ENCODE peak calls at places on chromosomes 11 and 22, in ten cellular contexts. One of them, this sample, is unnamed.
A peak's percentile ranks its signal among the peaks of the same experiment; 100 is the strongest.

GRCh38 chr11:31872074-31872440 is 60.9 kb upstream of the PAX6 start:
- DNase-seq in upper lobe of left lung: no peak
- DNase-seq in vagina: no peak
- DNase-seq in IMR-90: peak; percentile 8
- DNase-seq in tibial nerve: no peak
- DNase-seq in stomach: no peak
- DNase-seq in Peyer's patch: no peak
- DNase-seq in ovary: no peak
- DNase-seq in prostate gland: no peak
- DNase-seq in body of pancreas: no peak
- DNase-seq in this sample: peak; percentile 23

GRCh38 chr22:35229865-35230264 is 27.4 kb upstream of the HMGXB4 start:
- DNase-seq in upper lobe of left lung: no peak
- DNase-seq in vagina: peak; percentile 16
- DNase-seq in IMR-90: no peak
- DNase-seq in tibial nerve: no peak
- DNase-seq in stomach: no peak
- DNase-seq in Peyer's patch: no peak
- DNase-seq in ovary: no peak
- DNase-seq in prostate gland: no peak
- DNase-seq in body of pancreas: no peak
- DNase-seq in this sample: no peak

GRCh38 chr11:638616-639323 is 1.7 kb downstream of the DRD4 start:
- DNase-seq in upper lobe of left lung: no peak
- DNase-seq in vagina: no peak
- DNase-seq in IMR-90: no peak
- DNase-seq in tibial nerve: no peak
- DNase-seq in stomach: no peak
- DNase-seq in Peyer's patch: no peak
- DNase-seq in ovary: no peak
- DNase-seq in prostate gland: no peak
- DNase-seq in body of pancreas: no peak
- DNase-seq in this sample: no peak

GRCh38 chr11:75655619-75656018 is 13.2 kb downstream of the MAP6 start:
- DNase-seq in upper lobe of left lung: no peak
- DNase-seq in vagina: no peak
- DNase-seq in IMR-90: peak; percentile 55
- DNase-seq in tibial nerve: no peak
- DNase-seq in stomach: no peak
- DNase-seq in Peyer's patch: no peak
- DNase-seq in ovary: no peak
- DNase-seq in prostate gland: no peak
- DNase-seq in body of pancreas: no peak
- DNase-seq in this sample: no peak

GRCh38 chr22:23256986-23257888 is 76.9 kb downstream of the BCR start:
- DNase-seq in upper lobe of left lung: peak; percentile 36
- DNase-seq in vagina: no peak
- DNase-seq in IMR-90: no peak
- DNase-seq in tibial nerve: peak; percentile 73
- DNase-seq in stomach: peak; percentile 61
- DNase-seq in Peyer's patch: peak; percentile 75
- DNase-seq in ovary: peak; percentile 74
- DNase-seq in prostate gland: no peak
- DNase-seq in body of pancreas: no peak
- DNase-seq in this sample: no peak

GRCh38 chr22:43356881-43357280 is 13.7 kb upstream of the SCUBE1 start:
- DNase-seq in upper lobe of left lung: no peak
- DNase-seq in vagina: no peak
- DNase-seq in IMR-90: no peak
- DNase-seq in tibial nerve: no peak
- DNase-seq in stomach: no peak
- DNase-seq in Peyer's patch: no peak
- DNase-seq in ovary: peak; percentile 55
- DNase-seq in prostate gland: no peak
- DNase-seq in body of pancreas: no peak
- DNase-seq in this sample: no peak

GRCh38 chr22:22210375-22210774 is 34.2 kb upstream of the VPREB1 start:
- DNase-seq in upper lobe of left lung: no peak
- DNase-seq in vagina: no peak
- DNase-seq in IMR-90: peak; percentile 85
- DNase-seq in tibial nerve: no peak
- DNase-seq in stomach: no peak
- DNase-seq in Peyer's patch: no peak
- DNase-seq in ovary: no peak
- DNase-seq in prostate gland: no peak
- DNase-seq in body of pancreas: no peak
- DNase-seq in this sample: peak; percentile 41

GRCh38 chr22:45911601-45912271 is 65.2 kb downstream of the WNT7B start:
- DNase-seq in upper lobe of left lung: peak; percentile 84
- DNase-seq in vagina: no peak
- DNase-seq in IMR-90: no peak
- DNase-seq in tibial nerve: peak; percentile 20
- DNase-seq in stomach: peak; percentile 36
- DNase-seq in Peyer's patch: no peak
- DNase-seq in ovary: no peak
- DNase-seq in prostate gland: peak; percentile 80
- DNase-seq in body of pancreas: peak; percentile 37
- DNase-seq in this sample: no peak

GRCh38 chr11:66815646-66816045 is 27.6 kb upstream of the RCE1 start:
- DNase-seq in upper lobe of left lung: no peak
- DNase-seq in vagina: no peak
- DNase-seq in IMR-90: peak; percentile 43
- DNase-seq in tibial nerve: no peak
- DNase-seq in stomach: no peak
- DNase-seq in Peyer's patch: no peak
- DNase-seq in ovary: no peak
- DNase-seq in prostate gland: no peak
- DNase-seq in body of pancreas: no peak
- DNase-seq in this sample: no peak

GRCh38 chr22:46036558-46037408 is 59.8 kb upstream of the WNT7B start:
- DNase-seq in upper lobe of left lung: peak; percentile 46
- DNase-seq in vagina: no peak
- DNase-seq in IMR-90: no peak
- DNase-seq in tibial nerve: no peak
- DNase-seq in stomach: peak; percentile 58
- DNase-seq in Peyer's patch: peak; percentile 75
- DNase-seq in ovary: no peak
- DNase-seq in prostate gland: peak; percentile 44
- DNase-seq in body of pancreas: peak; percentile 59
- DNase-seq in this sample: no peak

DNA sequence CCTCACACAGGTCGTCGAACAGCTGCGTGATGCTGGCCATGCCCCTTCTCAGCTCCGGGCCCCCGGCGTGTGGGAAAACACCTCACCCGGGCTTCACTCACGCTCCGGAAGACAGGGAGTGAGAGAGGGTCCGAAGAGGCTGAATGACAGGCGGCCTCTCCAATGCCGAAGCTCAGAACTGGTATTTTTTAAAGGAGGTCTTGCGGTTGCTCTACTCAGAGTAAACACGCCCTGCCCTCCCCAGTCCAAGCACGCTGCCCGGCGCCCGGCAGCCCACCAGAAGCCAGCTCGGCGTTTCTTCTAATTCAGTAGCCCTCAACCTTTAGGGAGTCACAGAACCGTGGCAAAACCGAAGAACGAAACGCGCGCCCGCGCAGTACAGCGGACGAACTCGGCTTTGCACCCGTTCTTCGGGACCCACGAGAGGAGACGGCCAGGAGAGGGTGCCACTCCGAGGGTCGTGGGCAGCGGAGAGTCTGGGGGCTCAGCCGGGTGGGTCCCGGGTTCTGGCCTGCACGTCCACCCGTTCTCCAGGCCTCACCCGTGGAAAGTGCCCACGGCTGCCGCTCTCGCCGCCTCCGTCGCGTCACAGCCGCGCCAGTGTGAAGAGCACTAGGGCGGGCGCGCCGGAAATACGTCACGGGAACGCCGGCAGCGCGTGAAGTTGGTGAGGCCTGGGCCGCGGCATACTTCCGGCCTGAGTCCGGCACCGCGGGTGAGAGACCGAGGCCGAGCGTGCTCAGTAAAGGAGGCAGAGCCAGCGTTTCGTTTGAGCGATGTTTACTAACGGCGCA is at the start of gene TUBGCP6:
- DNase-seq in upper lobe of left lung: peak; percentile 96
- DNase-seq in vagina: no peak
- DNase-seq in IMR-90: peak; percentile 91
- DNase-seq in tibial nerve: peak; percentile 91
- DNase-seq in stomach: peak; percentile 97
- DNase-seq in Peyer's patch: peak; percentile 98
- DNase-seq in ovary: peak; percentile 92
- DNase-seq in prostate gland: peak; percentile 96
- DNase-seq in body of pancreas: peak; percentile 94
- DNase-seq in this sample: peak; percentile 86
- TF ChIP-seq POLR2A in upper lobe of left lung: peak; percentile 91
- TF ChIP-seq POLR2A in vagina: peak; percentile 48
- TF ChIP-seq POLR2A in IMR-90: peak; percentile 58
- TF ChIP-seq POLR2A in tibial nerve: peak; percentile 63
- TF ChIP-seq POLR2A in stomach: no peak
- TF ChIP-seq POLR2A in Peyer's patch: peak; percentile 77
- TF ChIP-seq POLR2A in ovary: peak; percentile 91
- TF ChIP-seq POLR2A in prostate gland: peak; percentile 68
- TF ChIP-seq POLR2A in body of pancreas: peak; percentile 77
- TF ChIP-seq POLR2A in this sample: peak; percentile 65

DNA sequence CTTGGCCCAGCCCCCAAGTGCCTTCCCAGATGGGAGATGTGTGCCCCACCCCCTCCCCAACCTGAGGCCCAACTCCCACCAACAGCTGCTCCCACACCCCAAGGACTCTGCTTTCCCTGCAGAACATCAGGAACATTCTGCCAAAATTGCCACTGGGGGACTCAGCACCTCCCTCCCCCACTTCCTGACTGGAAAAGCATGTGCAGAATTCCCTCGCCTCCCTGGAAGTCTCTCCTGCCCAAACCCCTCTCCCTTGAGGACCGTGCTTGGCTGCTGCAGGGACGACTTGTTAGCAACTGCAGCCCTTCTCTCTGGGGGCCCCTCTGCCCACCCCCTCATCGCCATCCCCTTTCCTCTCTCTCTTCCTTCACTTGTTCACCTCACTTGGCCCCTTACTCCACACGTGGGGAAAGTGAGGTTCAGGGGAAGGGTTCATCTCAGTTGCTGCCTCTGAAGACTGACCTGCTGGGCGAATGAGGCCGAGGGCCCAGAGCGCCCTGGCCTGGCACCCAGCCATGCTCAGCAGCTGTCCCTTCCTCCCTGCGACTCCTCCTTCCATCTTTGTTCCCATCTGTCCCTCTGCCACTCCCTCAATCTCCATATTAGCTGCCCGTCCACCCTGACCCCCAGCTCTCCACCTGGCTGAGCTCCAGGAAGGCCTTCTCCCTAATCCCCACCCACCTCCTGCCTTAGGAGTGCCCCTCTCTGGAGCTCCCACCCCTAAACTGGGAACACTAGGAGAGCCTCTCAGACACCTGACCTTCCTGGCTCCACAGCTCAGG is 105.1 kb downstream of the CHST1 start:
- DNase-seq in upper lobe of left lung: no peak
- DNase-seq in vagina: no peak
- DNase-seq in IMR-90: no peak
- DNase-seq in tibial nerve: no peak
- DNase-seq in stomach: no peak
- DNase-seq in Peyer's patch: no peak
- DNase-seq in ovary: no peak
- DNase-seq in prostate gland: no peak
- DNase-seq in body of pancreas: no peak
- DNase-seq in this sample: no peak
- TF ChIP-seq POLR2A in upper lobe of left lung: no peak
- TF ChIP-seq POLR2A in vagina: no peak
- TF ChIP-seq POLR2A in IMR-90: no peak
- TF ChIP-seq POLR2A in tibial nerve: no peak
- TF ChIP-seq POLR2A in stomach: no peak
- TF ChIP-seq POLR2A in Peyer's patch: no peak
- TF ChIP-seq POLR2A in ovary: no peak
- TF ChIP-seq POLR2A in prostate gland: no peak
- TF ChIP-seq POLR2A in body of pancreas: no peak
- TF ChIP-seq POLR2A in this sample: no peak

GRCh38 chr11:46918778-46919513 is 596 bp upstream of the LRP4 start:
- DNase-seq in upper lobe of left lung: no peak
- DNase-seq in vagina: no peak
- DNase-seq in IMR-90: no peak
- DNase-seq in tibial nerve: no peak
- DNase-seq in stomach: no peak
- DNase-seq in Peyer's patch: no peak
- DNase-seq in ovary: no peak
- DNase-seq in prostate gland: no peak
- DNase-seq in body of pancreas: no peak
- DNase-seq in this sample: no peak
- TF ChIP-seq POLR2A in upper lobe of left lung: no peak
- TF ChIP-seq POLR2A in vagina: no peak
- TF ChIP-seq POLR2A in IMR-90: no peak
- TF ChIP-seq POLR2A in tibial nerve: no peak
- TF ChIP-seq POLR2A in stomach: no peak
- TF ChIP-seq POLR2A in Peyer's patch: no peak
- TF ChIP-seq POLR2A in ovary: no peak
- TF ChIP-seq POLR2A in prostate gland: no peak
- TF ChIP-seq POLR2A in body of pancreas: no peak
- TF ChIP-seq POLR2A in this sample: no peak

DNA sequence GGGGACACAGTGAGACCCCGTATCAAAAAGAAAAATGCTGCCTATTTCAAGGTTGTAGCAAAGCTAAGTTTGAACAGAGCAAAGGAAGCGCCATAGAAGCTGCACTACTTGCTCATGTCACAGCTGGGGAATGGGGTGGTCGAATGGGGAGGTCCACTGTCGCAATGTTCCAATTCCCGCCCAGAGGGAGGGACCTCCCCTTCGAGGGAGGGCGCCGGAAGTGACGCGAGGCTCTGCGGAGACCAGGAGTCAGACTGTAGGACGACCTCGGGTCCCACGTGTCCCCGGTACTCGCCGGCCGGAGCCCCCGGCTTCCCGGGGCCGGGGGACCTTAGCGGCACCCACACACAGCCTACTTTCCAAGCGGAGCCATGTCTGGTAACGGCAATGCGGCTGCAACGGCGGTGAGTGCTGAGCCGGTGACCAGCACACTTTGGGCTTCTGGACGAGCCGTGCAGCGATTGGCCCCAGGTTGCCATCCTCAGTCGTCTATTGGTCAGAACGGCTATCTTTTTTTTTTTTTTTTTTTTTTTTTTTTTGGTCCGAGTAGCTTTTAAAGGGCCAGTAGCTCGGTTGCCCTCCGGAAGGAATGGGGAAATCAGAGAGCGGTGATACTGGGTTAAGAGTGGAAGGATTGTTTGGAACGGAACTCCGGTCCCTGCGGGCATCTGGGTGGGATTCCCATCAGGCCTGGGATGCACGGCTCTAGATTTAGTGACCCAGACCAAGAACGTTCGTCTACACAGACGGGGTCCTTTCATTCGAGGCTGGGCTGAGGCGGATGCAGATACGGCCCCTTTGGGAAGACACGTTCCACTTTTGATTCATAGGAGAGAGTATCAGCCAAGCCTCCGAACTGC is at the start of gene HMBS:
- DNase-seq in upper lobe of left lung: peak; percentile 96
- DNase-seq in vagina: no peak
- DNase-seq in IMR-90: peak; percentile 94
- DNase-seq in tibial nerve: peak; percentile 89
- DNase-seq in stomach: peak; percentile 94
- DNase-seq in Peyer's patch: peak; percentile 97
- DNase-seq in ovary: peak; percentile 92
- DNase-seq in prostate gland: peak; percentile 89
- DNase-seq in body of pancreas: peak; percentile 93
- DNase-seq in this sample: peak; percentile 72
- TF ChIP-seq POLR2A in upper lobe of left lung: peak; percentile 68
- TF ChIP-seq POLR2A in vagina: no peak
- TF ChIP-seq POLR2A in IMR-90: peak; percentile 68
- TF ChIP-seq POLR2A in tibial nerve: no peak
- TF ChIP-seq POLR2A in stomach: no peak
- TF ChIP-seq POLR2A in Peyer's patch: peak; percentile 59
- TF ChIP-seq POLR2A in ovary: peak; percentile 38
- TF ChIP-seq POLR2A in prostate gland: no peak
- TF ChIP-seq POLR2A in body of pancreas: peak; percentile 45
- TF ChIP-seq POLR2A in this sample: peak; percentile 65

This sample was measured in H54.